ENCODE peak calls at places on chromosomes 7 and 10, in six cellular contexts. B, X, R, Z, C and Q are unnamed samples. For H3K4me1, the result is how much of the 10 kb centered on the place peaks cover.

GRCh38 chr10:4074559-4075407 is 289.8 kb upstream of the KLF6 start:
- DNase-seq in X (no peak), C (no peak), B (no peak), Z (peak), R (no peak), Q (no peak)

GRCh38 chr7:21912305-21912704 is 33.4 kb downstream of the CDCA7L start:
- DNase-seq in C (no peak), B (no peak), Z (peak), X (no peak), R (no peak), Q (no peak)

GRCh38 chr10:7409732-7410168 is 1.1 kb downstream of the SFMBT2 start:
- DNase-seq in R (peak), Z (no peak), B (no peak), X (no peak), C (no peak), Q (no peak)

GRCh38 chr7:27184342-27185012 is 555 bp downstream of the HOXA11 start:
- DNase-seq in Z (no peak), X (peak), B (peak), C (no peak), R (peak), Q (no peak)

GRCh38 chr7:94908204-94909022 is 1.0 kb downstream of the PPP1R9A start:
- DNase-seq in Z (peak), R (peak), X (peak), B (no peak), C (no peak), Q (no peak)

GRCh38 chr10:24901686-24902399 is 50.6 kb downstream of the PRTFDC1 start:
- DNase-seq in C (no peak), X (no peak), Z (peak), B (no peak), R (peak), Q (no peak)

GRCh38 chr10:76583711-76584161 is 1053.9 kb downstream of the KCNMA1 start:
- DNase-seq in Z (peak), B (no peak), R (peak), X (no peak), C (no peak), Q (no peak)

GRCh38 chr10:88881335-88881734 is 1.3 kb downstream of the STAMBPL1 start:
- DNase-seq in Z (peak), C (peak), X (no peak), R (no peak), B (no peak), Q (no peak)

GRCh38 chr10:132810807-132811700 is 25.1 kb upstream of the NKX6-2 start:
- DNase-seq in C (no peak), R (no peak), Z (no peak), B (no peak), X (no peak), Q (no peak)

GRCh38 chr7:26151953-26152781 is at the start of gene NFE2L3:
- DNase-seq in B (peak), R (peak), C (peak), X (peak), Z (peak), Q (peak)

GRCh38 chr7:157474685-157475084 is 137.9 kb downstream of the DNAJB6 start:
- DNase-seq in B (no peak), X (peak), R (peak), Z (peak), C (peak), Q (no peak)

GRCh38 chr10:7117806-7118674 is 292.8 kb downstream of the SFMBT2 start:
- DNase-seq in Z (no peak), B (no peak), X (no peak), R (peak), C (no peak), Q (no peak)

GRCh38 chr7:80907141-80907601 is 11.7 kb downstream of the SEMA3C start:
- DNase-seq in B (no peak), Z (no peak), R (no peak), C (no peak), X (no peak), Q (no peak)

GRCh38 chr7:80247144-80247543 is 112.5 kb downstream of the GNAI1 start:
- DNase-seq in B (no peak), C (no peak), R (no peak), X (no peak), Z (no peak), Q (no peak)

GRCh38 chr10:105062881-105063280 is 421.8 kb downstream of the SORCS3 start:
- DNase-seq in R (no peak), C (no peak), Z (no peak), X (no peak), B (no peak), Q (no peak)

GRCh38 chr7:16422100-16422430 is 727 bp upstream of the CRPPA start:
- DNase-seq in B (no peak), Z (peak), R (no peak), X (no peak), C (no peak), Q (no peak)

GRCh38 chr7:80231719-80232118 is 97.1 kb downstream of the GNAI1 start:
- DNase-seq in R (no peak), X (no peak), Z (peak), C (no peak), B (no peak), Q (no peak)

GRCh38 chr10:103193820-103194529 is 903 bp upstream of the NT5C2 start:
- DNase-seq in B (no peak), Z (peak), X (no peak), R (peak), C (no peak), Q (no peak)

GRCh38 chr7:82755705-82756551 is 312.4 kb upstream of the CACNA2D1 start:
- DNase-seq in R (no peak), B (no peak), Z (no peak), C (no peak), X (no peak), Q (no peak)

GRCh38 chr10:10092581-10092980 is 925.1 kb upstream of the CELF2 start:
- DNase-seq in C (no peak), X (no peak), R (peak), Z (peak), B (no peak), Q (no peak)

GRCh38 chr10:102814456-102814871 is 22.7 kb downstream of the CYP17A1 start:
- DNase-seq in R (no peak), X (no peak), B (peak), C (peak), Z (peak), Q (no peak)

GRCh38 chr10:49628599-49628998 is 14.8 kb downstream of the CHAT start:
- DNase-seq in R (no peak), X (peak), Z (no peak), C (no peak), B (no peak), Q (no peak)

GRCh38 chr10:132925071-132925561 is 17.3 kb downstream of the CFAP46 start:
- DNase-seq in C (no peak), B (no peak), R (no peak), X (no peak), Z (no peak), Q (no peak)

GRCh38 chr10:42491001-42491592 is 147.3 kb downstream of the ZNF33B start:
- DNase-seq in C (no peak), B (no peak), Z (no peak), R (no peak), X (no peak), Q (no peak)

GRCh38 chr10:123356101-123356500 is 201.9 kb downstream of the BUB3 start:
- DNase-seq in R (no peak), Z (no peak), C (no peak), B (no peak), X (no peak), Q (no peak)

GRCh38 chr7:83827036-83827435 is 178.1 kb upstream of the SEMA3E start:
- DNase-seq in R (no peak), C (no peak), X (no peak), Z (no peak), B (no peak), Q (no peak)

GRCh38 chr10:119045561-119045960 is 16.0 kb downstream of the NANOS1 start:
- DNase-seq in Z (no peak), R (no peak), X (no peak), C (no peak), B (no peak), Q (no peak)

GRCh38 chr10:70115948-70116682 is 16.5 kb downstream of the AIFM2 start:
- DNase-seq in R (peak), Z (peak), B (no peak), X (no peak), C (peak), Q (peak)

GRCh38 chr7:158541330-158542010 is 46.2 kb downstream of the PTPRN2 start:
- DNase-seq in R (no peak), Z (no peak), B (no peak), C (peak), X (no peak), Q (no peak)

GRCh38 chr7:42035205-42035604 is 201.8 kb downstream of the GLI3 start:
- DNase-seq in X (no peak), C (no peak), R (no peak), B (no peak), Z (peak), Q (no peak)

GRCh38 chr7:31368620-31369019 is 28.1 kb upstream of the NEUROD6 start:
- DNase-seq in B (no peak), Z (no peak), R (no peak), C (no peak), X (no peak), Q (no peak)

GRCh38 chr10:75497997-75498797 is 66.8 kb downstream of the LRMDA start:
- DNase-seq in X (no peak), B (no peak), C (no peak), Z (peak), R (no peak), Q (no peak)

GRCh38 chr7:1536105-1536767 is 5.7 kb downstream of the MAFK start:
- DNase-seq in Z (no peak), X (no peak), B (no peak), R (no peak), C (no peak), Q (no peak)

GRCh38 chr7:193538-194256 is 1.3 kb downstream of the FAM20C start:
- DNase-seq in B (no peak), Z (no peak), X (no peak), C (no peak), R (peak), Q (no peak)

GRCh38 chr10:25820496-25821415 is 113.3 kb upstream of the MYO3A start:
- DNase-seq in B (no peak), X (no peak), C (no peak), R (no peak), Z (no peak), Q (no peak)

GRCh38 chr10:93069245-93069561 is 4.5 kb upstream of the CYP26A1 start:
- DNase-seq in C (no peak), Z (no peak), R (no peak), X (no peak), B (no peak), Q (no peak)

GRCh38 chr10:93071177-93071472 is 2.6 kb upstream of the CYP26A1 start:
- DNase-seq in C (no peak), X (no peak), B (no peak), Z (no peak), R (no peak), Q (no peak)

GRCh38 chr10:93072225-93072712 is 1.4 kb upstream of the CYP26A1 start:
- DNase-seq in Z (no peak), C (no peak), R (no peak), X (peak), B (no peak), Q (no peak)

GRCh38 chr10:93071674-93072224 is 1.9 kb upstream of the CYP26A1 start:
- DNase-seq in R (peak), B (no peak), X (peak), Z (no peak), C (no peak), Q (no peak)

GRCh38 chr10:93070378-93071176 is 3.1 kb upstream of the CYP26A1 start:
- DNase-seq in B (no peak), R (no peak), C (no peak), X (no peak), Z (no peak), Q (no peak)
- H3K4me1 ChIP-seq in B (under half), R (under half), C (under half), X (under half), Z (under half), Q (under half)

GRCh38 chr10:96789571-96790108 is 42.5 kb upstream of the LCOR start:
- DNase-seq in Z (no peak), R (no peak), X (no peak), C (peak), B (no peak), Q (no peak)
- H3K27ac ChIP-seq in Z (no peak), R (no peak), X (no peak), C (peak), B (no peak), Q (no peak)

DNA sequence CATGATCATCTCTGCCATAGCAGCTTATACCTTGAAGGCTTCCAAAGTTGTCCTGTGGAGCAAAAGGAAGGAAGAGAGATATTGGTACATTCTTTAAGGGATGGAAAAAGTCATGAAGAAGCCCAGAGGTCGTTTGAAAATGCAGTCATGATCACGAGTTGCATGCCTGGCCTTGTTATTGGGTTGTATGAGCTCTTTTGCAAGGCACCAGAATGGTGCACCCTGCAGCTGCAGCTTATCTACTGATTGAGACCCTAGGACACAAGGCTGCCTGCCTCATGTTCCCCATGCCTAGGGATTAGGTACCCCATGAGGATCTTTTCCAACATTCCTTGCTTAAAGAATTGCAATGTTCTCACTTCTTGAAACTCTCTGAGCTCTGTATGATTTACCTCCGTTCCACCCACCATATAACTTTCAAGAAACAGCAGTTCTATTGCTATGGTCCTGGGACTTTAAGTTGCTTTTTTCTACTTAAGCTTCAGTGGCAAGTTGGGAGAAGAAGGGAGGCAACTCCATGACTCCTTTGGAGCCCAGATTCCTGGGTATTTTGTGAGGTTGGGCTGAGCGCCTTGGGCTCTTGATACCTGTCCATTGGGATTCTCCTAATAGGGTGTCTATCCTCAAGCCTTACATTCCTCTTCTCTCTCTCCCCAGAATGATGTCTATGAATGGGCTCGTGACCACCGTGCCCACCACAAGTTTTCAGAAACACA is 6.9 kb downstream of the SCD start:
- DNase-seq in X (no peak), R (no peak), B (no peak), C (no peak), Z (no peak), Q (no peak)
- H3K4me3 ChIP-seq in X (no peak), R (no peak), B (no peak), C (no peak), Z (no peak), Q (no peak)

GRCh38 chr7:130367836-130368235 is 12.5 kb upstream of the CPA1 start:
- DNase-seq in B (no peak), C (no peak), R (no peak), Z (no peak), X (no peak), Q (no peak)
- H3K4me1 ChIP-seq in B (under half), C (under half), R (under half), Z (under half), X (under half), Q (under half)

DNA sequence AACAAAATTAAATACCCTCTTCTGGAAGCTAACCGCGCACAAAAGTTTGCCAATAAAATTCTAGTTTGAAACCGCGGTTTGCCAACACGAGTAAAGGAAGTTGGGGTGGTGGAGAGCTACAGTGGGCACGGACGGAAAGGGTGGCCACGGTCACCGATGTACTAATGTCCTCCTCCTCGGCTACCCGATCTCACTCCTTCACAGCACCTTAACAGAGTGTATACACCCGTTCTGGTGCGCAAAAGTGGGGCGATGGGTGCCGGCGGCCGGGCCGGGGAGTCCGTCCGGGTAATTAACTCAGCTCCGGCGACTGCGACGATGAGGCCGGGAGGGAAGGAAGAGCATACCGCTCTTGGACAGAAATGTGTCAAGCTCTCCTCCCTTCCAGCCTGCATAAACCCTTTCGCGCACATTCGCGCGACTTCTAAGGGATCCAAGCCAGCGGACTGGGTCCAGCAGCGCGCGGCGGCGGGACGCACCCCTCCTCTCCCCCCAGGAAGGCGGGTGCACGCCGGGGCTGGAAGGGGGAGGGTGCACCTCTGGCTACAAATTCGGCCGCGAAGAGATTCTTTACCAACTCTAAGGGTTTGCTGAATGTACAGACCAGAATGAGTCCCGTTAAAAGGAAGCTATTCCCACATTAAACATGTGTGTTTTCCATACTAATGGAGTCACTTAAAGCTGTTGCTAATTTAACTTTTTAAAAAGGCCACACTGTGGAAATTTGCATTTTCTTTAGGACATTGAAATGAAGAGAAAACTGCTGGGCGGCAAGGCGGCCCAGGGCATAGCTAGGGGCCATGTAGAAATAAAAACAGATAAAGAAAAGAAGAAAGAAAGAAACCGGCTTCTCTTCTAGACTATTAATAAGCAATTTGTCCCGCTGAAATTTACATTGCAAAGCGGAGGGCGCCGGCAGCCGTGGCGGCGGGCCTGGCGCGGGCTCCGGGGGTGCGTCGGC is 6.6 kb upstream of the EBF3 start:
- DNase-seq in X (no peak), Z (no peak), R (peak), C (no peak), B (no peak), Q (no peak)
- H3K27ac ChIP-seq in X (no peak), Z (no peak), R (no peak), C (no peak), B (no peak), Q (no peak)

GRCh38 chr10:91163709-91164474 is 56.6 kb upstream of the PCGF5 start:
- DNase-seq in C (no peak), Z (peak), R (peak), B (peak), X (peak), Q (peak)
- H3K4me3 ChIP-seq in C (peak), Z (peak), R (peak), B (peak), X (peak), Q (peak)

GRCh38 chr7:71705217-71705616 is 573.3 kb downstream of the GALNT17 start:
- DNase-seq in X (no peak), B (no peak), Z (no peak), C (no peak), R (no peak), Q (no peak)

GRCh38 chr7:71707041-71707440 is 575.1 kb downstream of the GALNT17 start:
- DNase-seq in X (no peak), C (no peak), B (no peak), R (no peak), Z (no peak), Q (no peak)

GRCh38 chr7:71705901-71706300 is 574.0 kb downstream of the GALNT17 start:
- DNase-seq in B (no peak), R (no peak), X (no peak), Z (no peak), C (no peak), Q (no peak)

GRCh38 chr7:71708710-71709109 is 576.8 kb downstream of the GALNT17 start:
- DNase-seq in R (no peak), B (no peak), Z (no peak), C (no peak), X (no peak), Q (no peak)

GRCh38 chr7:71706576-71706975 is 574.6 kb downstream of the GALNT17 start:
- DNase-seq in R (no peak), Z (no peak), C (no peak), X (no peak), B (no peak), Q (no peak)
- H3K4me1 ChIP-seq in R (under half), Z (under half), C (under half), X (under half), B (under half), Q (under half)

GRCh38 chr10:32379950-32380547 is 33.1 kb upstream of the EPC1 start:
- DNase-seq in R (peak), Z (no peak), B (no peak), C (no peak), X (no peak), Q (no peak)
- H3K27ac ChIP-seq in R (peak), Z (peak), B (peak), C (peak), X (no peak), Q (peak)

GRCh38 chr7:142785841-142786250 is 15.1 kb downstream of the PRSS2 start:
- DNase-seq in Z (no peak), B (no peak), R (no peak), X (no peak), C (no peak), Q (peak)

GRCh38 chr7:142787034-142787768 is 16.4 kb downstream of the PRSS2 start:
- DNase-seq in C (no peak), B (no peak), X (no peak), Z (no peak), R (no peak), Q (no peak)

GRCh38 chr7:142787783-142788182 is 17.0 kb downstream of the PRSS2 start:
- DNase-seq in B (no peak), C (no peak), R (no peak), X (no peak), Z (no peak), Q (no peak)

GRCh38 chr7:142784096-142784495 is 13.3 kb downstream of the PRSS2 start:
- DNase-seq in R (no peak), Z (no peak), C (peak), B (no peak), X (no peak), Q (no peak)

GRCh38 chr7:142782922-142783900 is 12.4 kb downstream of the PRSS2 start:
- DNase-seq in B (peak), C (peak), R (peak), Z (peak), X (peak), Q (peak)
- H3K4me3 ChIP-seq in B (peak), C (peak), R (peak), Z (peak), X (peak), Q (peak)